ENCODE peak calls at places on chromosomes 5 and 9, in nine cellular contexts. I is ureter; V is foreskin melanocyte; Z is T-cell; M is vagina; R is right lobe of liver; K is stimulated activated CD8-positive, alpha-beta memory T cell treated with anti-CD3 and anti-CD28 coated beads, Interleukin-7, amount 100 ng/mL, for 24 hours; S is COLO829; E is AG20443. A is an unnamed sample.

GRCh38 chr5:33170414-33170813 is 270.4 kb upstream of the TARS1 start:
- DNase-seq in I (no peak), V (no peak), Z (no peak), M (no peak), R (no peak), K (no peak), S (no peak), E (no peak), A (no peak)

GRCh38 chr9:128626181-128626580 is 30.5 kb downstream of the DYNC2I2 start:
- DNase-seq in I (no peak), V (no peak), Z (no peak), M (no peak), R (no peak), K (no peak), S (no peak), E (no peak), A (peak)

GRCh38 chr9:73011346-73011745 is 58.5 kb upstream of the ALDH1A1 start:
- DNase-seq in I (no peak), V (no peak), Z (no peak), M (no peak), R (no peak), K (no peak), S (no peak), E (peak), A (no peak)

GRCh38 chr9:128787583-128788156 is 617 bp downstream of the TBC1D13 start:
- DNase-seq in I (no peak), V (no peak), Z (no peak), M (no peak), R (no peak), K (no peak), S (no peak), E (peak), A (no peak)

GRCh38 chr5:543755-544674 is 19.8 kb upstream of the SLC9A3 start:
- DNase-seq in I (no peak), V (no peak), Z (peak), M (no peak), R (peak), K (no peak), S (no peak), E (no peak), A (peak)

GRCh38 chr5:180090769-180091546 is 19.4 kb upstream of the RNF130 start:
- DNase-seq in I (no peak), V (peak), Z (peak), M (no peak), R (peak), K (no peak), S (no peak), E (peak), A (no peak)

GRCh38 chr9:104608336-104608735 is 2.9 kb upstream of the OR13C2 start:
- DNase-seq in I (no peak), V (peak), Z (no peak), M (no peak), R (no peak), K (no peak), S (no peak), E (no peak), A (no peak)

GRCh38 chr9:134498767-134499166 is 142.8 kb upstream of the COL5A1 start:
- DNase-seq in I (no peak), V (no peak), Z (no peak), M (no peak), R (no peak), K (no peak), S (no peak), E (no peak), A (no peak)

GRCh38 chr5:173680660-173681242 is 64.3 kb upstream of the BOD1 start:
- DNase-seq in I (no peak), V (no peak), Z (no peak), M (no peak), R (no peak), K (no peak), S (no peak), E (no peak), A (no peak)

GRCh38 chr5:136731241-136731885 is 366.0 kb upstream of the TRPC7 start:
- DNase-seq in I (no peak), V (no peak), Z (no peak), M (no peak), R (no peak), K (no peak), S (no peak), E (no peak), A (no peak)

GRCh38 chr9:6383551-6384225 is 29.3 kb upstream of the UHRF2 start:
- DNase-seq in I (no peak), V (no peak), Z (no peak), M (no peak), R (no peak), K (no peak), S (no peak), E (peak), A (no peak)

GRCh38 chr9:16982780-16983179 is 112.3 kb upstream of the BNC2 start:
- DNase-seq in I (no peak), V (no peak), Z (no peak), M (no peak), R (no peak), K (no peak), S (no peak), E (no peak), A (no peak)

GRCh38 chr5:94027145-94027544 is 285.7 kb upstream of the POU5F2 start:
- DNase-seq in I (no peak), V (no peak), Z (no peak), M (no peak), R (no peak), K (no peak), S (no peak), E (no peak), A (no peak)

GRCh38 chr5:127941646-127942045 is 141.9 kb upstream of the SLC12A2 start:
- DNase-seq in I (no peak), V (no peak), Z (no peak), M (no peak), R (no peak), K (no peak), S (no peak), E (no peak), A (no peak)

GRCh38 chr5:150256416-150257064 is 33.0 kb downstream of the CAMK2A start:
- DNase-seq in I (no peak), V (no peak), Z (no peak), M (no peak), R (no peak), K (no peak), S (no peak), E (no peak), A (no peak)

GRCh38 chr9:92253656-92254055 is 39.8 kb downstream of the IARS1 start:
- DNase-seq in I (no peak), V (no peak), Z (no peak), M (no peak), R (no peak), K (no peak), S (no peak), E (no peak), A (no peak)

GRCh38 chr5:160970605-160971191 is 118.7 kb upstream of the ATP10B start:
- DNase-seq in I (no peak), V (no peak), Z (no peak), M (no peak), R (no peak), K (no peak), S (peak), E (no peak), A (no peak)

GRCh38 chr5:175746851-175747250 is 89.0 kb downstream of the HRH2 start:
- DNase-seq in I (peak), V (peak), Z (no peak), M (peak), R (no peak), K (no peak), S (peak), E (no peak), A (no peak)

GRCh38 chr5:141822134-141822533 is 56.1 kb downstream of the PCDH1 start:
- DNase-seq in I (peak), V (no peak), Z (no peak), M (no peak), R (no peak), K (no peak), S (no peak), E (no peak), A (no peak)

GRCh38 chr5:23506329-23507236 is 826 bp upstream of the PRDM9 start:
- DNase-seq in I (no peak), V (no peak), Z (no peak), M (no peak), R (no peak), K (no peak), S (peak), E (no peak), A (no peak)

A was measured in lower lobe of right lung.